ENCODE peak calls at places on chromosomes 7 and 10, in five cellular contexts. X is brain microvascular endothelial cell, A is psoas muscle, L is transverse colon, N is neural progenitor cell. Z is an unnamed sample. For H3K27me3, the result is how much of the 10 kb centered on the place peaks cover.

GRCh38 chr10:93080350-93081046 is 6.8 kb downstream of the CYP26A1 start:
- DNase-seq in X (peak), A (no peak), L (peak), N (peak), Z (no peak)

GRCh38 chr10:19819419-19820033 is 3.3 kb downstream of the PLXDC2 start:
- DNase-seq in X (peak), A (no peak), L (peak), N (peak), Z (no peak)

GRCh38 chr7:121228779-121229178 is 100.0 kb upstream of the WNT16 start:
- DNase-seq in X (no peak), A (no peak), L (no peak), N (no peak), Z (no peak)

GRCh38 chr10:54613162-54613561 is 187.9 kb downstream of the PCDH15 start:
- DNase-seq in X (no peak), A (no peak), L (no peak), N (no peak), Z (no peak)

GRCh38 chr10:60905580-60905979 is 38.4 kb downstream of the RHOBTB1 start:
- DNase-seq in X (no peak), A (peak), L (peak), N (no peak), Z (peak)

GRCh38 chr7:29167721-29168120 is 21.4 kb upstream of the CPVL start:
- DNase-seq in X (no peak), A (no peak), L (no peak), N (no peak), Z (no peak)

GRCh38 chr7:27170936-27171635 is 3.0 kb downstream of the HOXA10 start:
- DNase-seq in X (no peak), A (no peak), L (peak), N (peak), Z (no peak)

GRCh38 chr7:113796557-113796956 is 122.3 kb downstream of the PPP1R3A start:
- DNase-seq in X (peak), A (no peak), L (no peak), N (no peak), Z (peak)

GRCh38 chr7:81990395-81990794 is 220.5 kb upstream of the HGF start:
- DNase-seq in X (peak), A (no peak), L (no peak), N (no peak), Z (no peak)

GRCh38 chr10:72659694-72660093 is 32.2 kb upstream of the MCU start:
- DNase-seq in X (no peak), A (no peak), L (no peak), N (no peak), Z (no peak)

GRCh38 chr7:18798018-18798906 is 302.7 kb downstream of the HDAC9 start:
- DNase-seq in X (peak), A (no peak), L (no peak), N (no peak), Z (no peak)

GRCh38 chr7:120055300-120055699 is 217.7 kb upstream of the KCND2 start:
- DNase-seq in X (peak), A (no peak), L (no peak), N (no peak), Z (no peak)

GRCh38 chr7:37198188-37198905 is 250.3 kb downstream of the ELMO1 start:
- DNase-seq in X (no peak), A (no peak), L (no peak), N (no peak), Z (no peak)

GRCh38 chr7:130878785-130879184 is 144.8 kb upstream of the KLF14 start:
- DNase-seq in X (no peak), A (no peak), L (no peak), N (no peak), Z (no peak)
- H3K27ac ChIP-seq in X (peak), A (peak), L (no peak), N (no peak), Z (peak)

GRCh38 chr7:151432658-151433521 is 7.1 kb downstream of the CRYGN start:
- DNase-seq in X (no peak), A (no peak), L (no peak), N (no peak), Z (no peak)

GRCh38 chr7:151435103-151435916 is 4.6 kb downstream of the CRYGN start:
- DNase-seq in X (no peak), A (no peak), L (no peak), N (no peak), Z (no peak)

GRCh38 chr7:151435971-151436370 is 4.0 kb downstream of the CRYGN start:
- DNase-seq in X (no peak), A (no peak), L (no peak), N (no peak), Z (no peak)

GRCh38 chr7:151433721-151434400 is 6.1 kb downstream of the CRYGN start:
- DNase-seq in X (no peak), A (no peak), L (no peak), N (no peak), Z (no peak)

DNA sequence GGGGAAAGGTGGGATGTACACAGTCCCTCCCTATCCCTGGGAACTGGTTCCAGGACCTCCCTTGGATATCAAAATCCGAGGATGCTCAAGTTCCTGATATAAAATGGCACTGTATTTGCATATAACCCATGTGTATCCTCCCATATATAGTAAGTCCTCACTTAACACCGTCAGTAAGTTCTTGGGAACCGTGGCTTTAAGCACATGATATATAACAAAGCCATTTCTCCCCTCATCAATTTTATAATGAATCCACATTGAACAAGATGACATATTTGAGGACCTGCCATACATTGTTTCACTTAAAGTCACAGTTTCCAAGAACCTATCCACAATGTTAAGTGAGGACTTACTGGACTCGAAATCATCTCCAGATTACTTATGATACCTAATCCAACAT is 5.4 kb downstream of the CRYGN start:
- DNase-seq in X (no peak), A (no peak), L (no peak), N (no peak), Z (no peak)
- H3K27me3 ChIP-seq in X (under half), A (under half), L (under half), N (under half), Z (under half)

GRCh38 chr10:128566376-128566968 is 440.2 kb upstream of the MKI67 start:
- DNase-seq in X (no peak), A (no peak), L (no peak), N (no peak), Z (no peak)
- TF ChIP-seq CTCF in X (no peak), A (no peak), L (no peak), N (no peak), Z (no peak)

DNA sequence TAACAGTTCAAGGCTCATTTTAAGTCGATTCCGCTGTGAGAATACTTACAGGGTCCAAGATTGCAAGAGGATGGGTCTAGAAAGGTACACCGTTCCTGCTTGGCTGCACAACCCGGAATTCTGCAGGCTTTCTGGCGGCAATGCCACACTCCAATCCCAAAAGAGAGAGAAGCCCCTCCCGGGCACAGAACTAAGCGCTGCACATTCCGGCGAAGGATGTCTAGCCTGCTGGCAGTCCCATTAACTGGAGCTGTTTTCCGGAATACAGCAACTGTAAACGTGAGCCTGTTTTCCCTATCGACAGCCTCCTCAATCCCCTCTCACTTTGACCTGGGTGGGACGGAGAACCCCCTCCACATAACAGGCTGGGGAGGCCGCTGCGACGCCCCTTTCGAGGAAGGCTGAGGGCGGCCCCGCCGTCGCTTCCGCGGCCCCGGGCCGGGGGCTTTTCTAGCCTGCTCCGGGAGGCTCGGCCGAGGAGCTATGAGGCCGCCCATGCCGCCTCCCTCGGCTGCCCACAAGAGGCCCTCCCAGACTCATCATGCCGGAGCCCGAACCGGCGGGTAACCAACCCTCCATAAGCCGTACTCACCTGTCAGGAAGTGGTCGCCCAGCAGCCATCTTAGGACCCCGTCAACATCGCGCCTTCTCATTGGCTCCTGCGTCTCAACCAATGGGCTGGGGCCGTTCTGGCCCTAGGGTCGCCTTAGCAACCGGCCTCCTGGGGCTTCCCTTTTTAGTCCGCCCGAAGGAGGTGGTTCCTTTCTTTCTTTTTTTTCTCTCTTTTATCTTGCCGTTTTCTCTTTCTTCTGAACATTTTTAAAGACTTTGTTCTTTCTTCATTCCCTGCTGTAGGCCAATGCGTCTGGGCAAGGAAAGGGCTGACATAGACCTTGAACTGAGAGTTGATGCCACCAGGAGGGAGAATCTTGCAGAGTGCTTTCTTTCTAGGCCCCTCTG is at the start of gene FAM204A:
- DNase-seq in X (peak), A (peak), L (peak), N (peak), Z (peak)
- H3K27ac ChIP-seq in X (peak), A (peak), L (peak), N (peak), Z (no peak)

GRCh38 chr7:32385316-32385956 is 104.7 kb downstream of the LSM5 start:
- DNase-seq in X (no peak), A (no peak), L (no peak), N (no peak), Z (no peak)

GRCh38 chr7:32378991-32379390 is 111.2 kb downstream of the LSM5 start:
- DNase-seq in X (no peak), A (no peak), L (no peak), N (no peak), Z (no peak)

GRCh38 chr7:32379486-32380115 is 110.6 kb downstream of the LSM5 start:
- DNase-seq in X (no peak), A (no peak), L (no peak), N (no peak), Z (no peak)

DNA sequence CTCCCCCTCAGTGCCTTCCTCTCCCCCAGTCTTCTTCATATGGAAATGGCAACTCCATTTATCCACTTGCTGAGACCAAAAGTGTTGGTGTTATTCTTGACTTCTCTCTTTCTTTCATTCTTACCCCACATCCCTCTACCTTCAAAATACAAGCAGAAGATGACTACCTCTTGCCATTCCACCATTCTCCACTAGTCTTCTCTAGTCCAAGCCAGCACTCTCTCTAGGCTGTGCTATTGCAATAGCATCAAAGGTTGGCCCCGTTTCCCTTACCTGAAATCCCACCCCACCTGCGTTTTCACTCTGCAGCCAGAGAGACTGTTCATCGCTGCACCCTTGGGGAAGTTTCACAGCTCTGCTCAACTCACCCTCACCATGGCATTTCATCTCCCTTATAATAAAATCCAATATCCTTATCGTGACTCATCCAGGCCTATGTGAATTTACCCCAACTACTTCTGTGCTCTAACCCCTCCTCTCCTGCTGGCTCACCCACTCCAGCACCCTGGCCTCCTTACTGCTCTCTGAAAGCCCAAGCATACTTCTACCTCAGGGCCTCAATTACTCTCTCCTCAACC is 109.1 kb downstream of the LSM5 start:
- DNase-seq in X (no peak), A (no peak), L (no peak), N (no peak), Z (no peak)
- H3K27me3 ChIP-seq in X (under half), A (under half), L (under half), N (under half), Z (under half)

GRCh38 chr10:131571346-131571745 is 259.8 kb upstream of the TCERG1L start:
- DNase-seq in X (no peak), A (no peak), L (no peak), N (no peak), Z (no peak)

GRCh38 chr10:131571845-131572244 is 260.3 kb upstream of the TCERG1L start:
- DNase-seq in X (no peak), A (no peak), L (no peak), N (no peak), Z (no peak)

GRCh38 chr10:131570716-131571307 is 259.3 kb upstream of the TCERG1L start:
- DNase-seq in X (no peak), A (no peak), L (no peak), N (no peak), Z (no peak)

GRCh38 chr10:131568866-131569265 is 257.3 kb upstream of the TCERG1L start:
- DNase-seq in X (no peak), A (no peak), L (no peak), N (no peak), Z (no peak)

GRCh38 chr10:131569851-131570715 is 258.6 kb upstream of the TCERG1L start:
- DNase-seq in X (no peak), A (no peak), L (no peak), N (peak), Z (no peak)
- TF ChIP-seq CTCF in X (no peak), A (no peak), L (no peak), N (peak), Z (no peak)

Z was measured in AG04450.